ENCODE peak calls at places on chromosome 18, in eight cellular contexts. U is mucosa of descending colon, Y is tibial artery, D is tibial nerve, S is Caco-2, L is A549, H is K562, R is body of pancreas. I is an unnamed sample. For H3K4me1, the result is how much of the 10 kb centered on the place peaks cover.

GRCh38 chr18:48828713-48829442 is 121.9 kb downstream of the SMAD7 start:
- DNase-seq in U (no peak), Y (peak), D (no peak), S (no peak), L (no peak), H (peak), R (no peak), I (peak)

GRCh38 chr18:23650963-23651927 is 11.5 kb downstream of the ANKRD29 start:
- DNase-seq in U (no peak), Y (no peak), D (no peak), S (peak), L (peak), H (no peak), R (no peak), I (peak)

GRCh38 chr18:75070625-75071483 is 138.1 kb downstream of the PTGR3 start:
- DNase-seq in U (no peak), Y (peak), D (peak), S (no peak), L (peak), H (no peak), R (no peak), I (peak)

GRCh38 chr18:32881009-32881408 is 108.2 kb upstream of the KLHL14 start:
- DNase-seq in U (no peak), Y (no peak), D (no peak), S (no peak), L (no peak), H (no peak), R (no peak), I (no peak)

GRCh38 chr18:25827961-25828561 is 262.4 kb downstream of the SS18 start:
- DNase-seq in U (no peak), Y (no peak), D (no peak), S (peak), L (no peak), H (no peak), R (no peak), I (no peak)

GRCh38 chr18:33804258-33804657 is 226.2 kb downstream of the ASXL3 start:
- DNase-seq in U (no peak), Y (no peak), D (peak), S (no peak), L (no peak), H (no peak), R (peak), I (peak)

GRCh38 chr18:45588831-45589558 is 26.3 kb upstream of the SLC14A2 start:
- DNase-seq in U (no peak), Y (no peak), D (no peak), S (no peak), L (peak), H (no peak), R (no peak), I (peak)

GRCh38 chr18:35407871-35408481 is 30.8 kb upstream of the ZNF396 start:
- DNase-seq in U (no peak), Y (no peak), D (peak), S (no peak), L (peak), H (peak), R (peak), I (peak)

GRCh38 chr18:3608488-3608887 is 158.5 kb downstream of the TGIF1 start:
- DNase-seq in U (no peak), Y (no peak), D (no peak), S (no peak), L (no peak), H (no peak), R (no peak), I (no peak)

GRCh38 chr18:31538837-31539236 is 40.9 kb downstream of the DSG2 start:
- DNase-seq in U (no peak), Y (no peak), D (no peak), S (no peak), L (no peak), H (no peak), R (no peak), I (no peak)

GRCh38 chr18:64037812-64038414 is 68.0 kb downstream of the SERPINB8 start:
- DNase-seq in U (no peak), Y (no peak), D (no peak), S (no peak), L (peak), H (peak), R (no peak), I (peak)

GRCh38 chr18:48889115-48889941 is 61.4 kb downstream of the SMAD7 start:
- DNase-seq in U (peak), Y (peak), D (no peak), S (no peak), L (no peak), H (no peak), R (no peak), I (peak)

GRCh38 chr18:25305584-25305983 is 46.4 kb downstream of the ZNF521 start:
- DNase-seq in U (no peak), Y (no peak), D (no peak), S (no peak), L (no peak), H (no peak), R (no peak), I (no peak)

GRCh38 chr18:43786893-43787292 is 509.6 kb upstream of the SYT4 start:
- DNase-seq in U (no peak), Y (no peak), D (no peak), S (no peak), L (no peak), H (no peak), R (no peak), I (no peak)

GRCh38 chr18:36593641-36594040 is 235.2 kb downstream of the TPGS2 start:
- DNase-seq in U (no peak), Y (no peak), D (no peak), S (no peak), L (no peak), H (no peak), R (no peak), I (no peak)

GRCh38 chr18:23171581-23172156 is 36.4 kb downstream of the CABLES1 start:
- DNase-seq in U (no peak), Y (no peak), D (no peak), S (no peak), L (no peak), H (no peak), R (no peak), I (no peak)

GRCh38 chr18:22604986-22605421 is 187.3 kb upstream of the CTAGE1 start:
- DNase-seq in U (no peak), Y (no peak), D (no peak), S (no peak), L (no peak), H (no peak), R (peak), I (no peak)

GRCh38 chr18:32548688-32549087 is 78.0 kb upstream of the GAREM1 start:
- DNase-seq in U (no peak), Y (no peak), D (no peak), S (no peak), L (no peak), H (no peak), R (no peak), I (peak)

GRCh38 chr18:63897072-63897471 is 9.6 kb downstream of the SERPINB2 start:
- DNase-seq in U (no peak), Y (no peak), D (no peak), S (no peak), L (no peak), H (no peak), R (no peak), I (no peak)

GRCh38 chr18:8450013-8450412 is 159.2 kb upstream of the RAB12 start:
- DNase-seq in U (no peak), Y (no peak), D (no peak), S (no peak), L (peak), H (peak), R (no peak), I (no peak)

GRCh38 chr18:9417081-9417841 is 58.1 kb upstream of the RALBP1 start:
- DNase-seq in U (no peak), Y (no peak), D (no peak), S (no peak), L (no peak), H (no peak), R (no peak), I (peak)

GRCh38 chr18:24991220-24991575 is 360.8 kb downstream of the ZNF521 start:
- DNase-seq in U (no peak), Y (no peak), D (no peak), S (no peak), L (no peak), H (no peak), R (no peak), I (no peak)

GRCh38 chr18:33560686-33561370 is 17.2 kb upstream of the ASXL3 start:
- DNase-seq in U (no peak), Y (no peak), D (no peak), S (peak), L (no peak), H (no peak), R (no peak), I (peak)

GRCh38 chr18:30684825-30685481 is 357.6 kb downstream of the DSC3 start:
- DNase-seq in U (no peak), Y (no peak), D (no peak), S (no peak), L (no peak), H (no peak), R (no peak), I (no peak)

GRCh38 chr18:76932026-76932819 is 109.9 kb downstream of the ZNF236 start:
- DNase-seq in U (no peak), Y (peak), D (peak), S (no peak), L (no peak), H (no peak), R (no peak), I (peak)

GRCh38 chr18:58335821-58336220 is 291.8 kb downstream of the NEDD4L start:
- DNase-seq in U (no peak), Y (no peak), D (no peak), S (no peak), L (no peak), H (no peak), R (no peak), I (no peak)
- H3K4me1 ChIP-seq in U (under half), Y (under half), D (under half), S (under half), L (under half), H (under half), R (under half), I (under half)

GRCh38 chr18:13217971-13218375 is 587 bp upstream of the LDLRAD4 start:
- DNase-seq in U (peak), Y (peak), D (no peak), S (no peak), L (no peak), H (peak), R (peak), I (no peak)
- TF ChIP-seq CTCF in U (no peak), Y (no peak), D (no peak), S (no peak), L (no peak), H (no peak), R (no peak), I (no peak)

GRCh38 chr18:59660398-59660797 is 36.8 kb downstream of the CCBE1 start:
- DNase-seq in U (no peak), Y (no peak), D (no peak), S (no peak), L (no peak), H (no peak), R (no peak), I (no peak)
- H3K4me1 ChIP-seq in U (under half), Y (under half), D (under half), S (under half), L (under half), H (under half), R (under half), I (under half)

DNA sequence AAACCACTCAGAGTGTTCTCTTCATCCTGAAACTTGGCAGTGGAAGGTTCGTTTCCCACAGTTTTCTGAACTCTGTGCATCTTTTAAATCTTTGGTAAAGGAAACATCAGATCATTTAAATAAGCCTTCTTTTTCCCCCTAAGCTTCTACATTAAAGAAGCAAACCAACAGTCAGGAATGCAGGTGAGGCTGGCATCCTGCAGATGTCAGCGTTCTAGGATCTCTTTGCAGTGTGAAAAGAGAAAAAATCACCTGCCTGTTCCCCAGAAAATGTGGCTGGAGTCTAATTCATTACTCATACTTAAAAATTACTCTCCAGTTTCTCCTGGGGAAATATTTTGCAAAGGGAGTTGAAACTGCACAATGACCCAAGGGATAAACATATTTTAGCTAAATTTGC is 64.5 kb upstream of the ZCCHC2 start:
- DNase-seq in U (no peak), Y (no peak), D (no peak), S (no peak), L (no peak), H (no peak), R (no peak), I (no peak)
- TF ChIP-seq CTCF in U (no peak), Y (no peak), D (no peak), S (no peak), L (no peak), H (no peak), R (no peak), I (no peak)

DNA sequence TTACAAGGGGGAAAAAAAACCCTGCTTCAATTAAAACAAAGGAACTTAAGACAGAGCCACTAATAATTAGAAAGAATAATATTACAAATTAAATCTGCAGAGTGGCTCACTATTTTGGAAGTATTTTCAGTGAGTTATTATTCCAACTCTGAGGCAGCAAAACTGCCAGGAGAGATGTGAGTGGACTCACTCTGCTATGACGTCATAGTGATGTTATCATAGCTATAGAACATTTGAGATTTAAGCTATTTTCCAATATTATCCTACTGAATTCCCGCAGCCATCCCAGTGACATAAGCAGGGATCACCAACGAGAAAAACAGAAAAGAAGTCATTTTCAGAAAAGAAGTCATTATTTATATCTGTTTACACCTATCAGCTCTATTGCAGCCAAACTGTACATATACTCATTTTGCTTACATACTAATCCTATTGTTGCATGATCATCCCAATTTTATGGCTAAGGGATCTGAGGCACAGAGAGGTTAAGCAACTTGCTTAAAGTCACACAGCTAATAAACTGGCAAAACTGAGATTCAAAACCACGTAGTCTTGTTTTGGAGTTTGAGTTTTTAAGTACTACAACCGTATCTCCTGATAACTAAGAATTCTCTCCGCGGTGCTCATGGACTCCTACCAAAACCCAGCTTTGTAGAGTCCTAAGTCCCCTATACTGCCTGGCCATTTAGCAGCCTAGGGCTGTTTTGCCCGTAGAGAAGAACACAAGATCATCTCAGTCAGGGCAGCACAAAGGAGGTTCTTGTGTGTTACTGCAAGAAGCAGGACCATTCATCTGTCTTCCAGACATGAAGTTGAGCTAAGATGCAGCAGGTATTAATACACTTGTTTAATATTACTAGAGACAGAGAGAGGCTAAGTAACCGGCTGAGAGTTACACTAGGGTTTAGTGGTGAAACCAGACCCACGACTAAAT is 299.8 kb downstream of the TCF4 start:
- DNase-seq in U (no peak), Y (no peak), D (no peak), S (no peak), L (no peak), H (no peak), R (no peak), I (no peak)
- H3K4me1 ChIP-seq in U (under half), Y (under half), D (under half), S (under half), L (under half), H (under half), R (under half), I (under half)

I was measured in hepatocyte.